ENCODE peak calls at places on chromosomes 3 and 15, in five cellular contexts. H, Y, K, A and E are unnamed samples.
A peak's percentile ranks its signal among the peaks of the same experiment; 100 is the strongest.

GRCh38 chr3:136250862-136251460 is 821 bp downstream of the PCCB start:
- DNase-seq in H (peak; percentile 35), K (peak; percentile 53), A (peak; percentile 85), Y (peak; percentile 84), E (peak; percentile 71)

GRCh38 chr15:101502572-101503295 is 13.2 kb upstream of the PCSK6 start:
- DNase-seq in K (no peak), Y (peak; percentile 13), A (peak; percentile 75), H (no peak), E (no peak)

GRCh38 chr15:89874926-89875564 is 18.7 kb downstream of the AP3S2 start:
- DNase-seq in A (peak; percentile 90), Y (peak; percentile 86), K (peak; percentile 68), H (peak; percentile 59), E (peak; percentile 78)

GRCh38 chr3:61901481-61901880 is 340.1 kb downstream of the PTPRG start:
- DNase-seq in Y (no peak), K (no peak), H (no peak), A (no peak), E (no peak)

GRCh38 chr15:49843725-49844124 is 222.9 kb downstream of the DTWD1 start:
- DNase-seq in K (peak; percentile 46), H (no peak), A (no peak), Y (no peak), E (no peak)

GRCh38 chr15:39770748-39771689 is 11.6 kb downstream of the FSIP1 start:
- DNase-seq in A (no peak), K (peak; percentile 80), H (peak; percentile 83), Y (no peak), E (peak; percentile 79)

GRCh38 chr3:23612296-23612891 is 193.4 kb upstream of the UBE2E1 start:
- DNase-seq in K (peak; percentile 43), H (peak; percentile 40), Y (no peak), A (peak; percentile 52), E (peak; percentile 59)

GRCh38 chr15:74277245-74277644 is 41.1 kb downstream of the CCDC33 start:
- DNase-seq in A (peak; percentile 19), Y (no peak), H (no peak), K (no peak), E (no peak)

GRCh38 chr15:73028030-73028429 is 24.2 kb upstream of the NEO1 start:
- DNase-seq in A (no peak), K (no peak), H (no peak), Y (no peak), E (no peak)

GRCh38 chr15:65651831-65652749 is 30.4 kb downstream of the SLC24A1 start:
- DNase-seq in Y (no peak), K (no peak), H (no peak), A (no peak), E (no peak)

GRCh38 chr15:88636654-88637053 is 2.2 kb upstream of the ISG20 start:
- DNase-seq in K (no peak), A (peak; percentile 13), H (peak; percentile 41), Y (no peak), E (no peak)

GRCh38 chr3:127745656-127746399 is 73.1 kb downstream of the ABTB1 start:
- DNase-seq in H (no peak), A (no peak), K (no peak), Y (no peak), E (no peak)

GRCh38 chr3:194275721-194276120 is 75.4 kb downstream of the CPN2 start:
- DNase-seq in A (no peak), Y (peak; percentile 11), K (no peak), H (no peak), E (no peak)

GRCh38 chr3:162978136-162978535 is 1481.5 kb downstream of the OTOL1 start:
- DNase-seq in K (no peak), Y (no peak), A (no peak), H (no peak), E (peak; percentile 26)

GRCh38 chr3:10285307-10285706 is 7.4 kb downstream of the GHRL start:
- DNase-seq in A (no peak), H (no peak), Y (no peak), K (no peak), E (no peak)

GRCh38 chr3:107421170-107421792 is 44.0 kb downstream of the CCDC54 start:
- DNase-seq in A (no peak), K (peak; percentile 77), Y (peak; percentile 30), H (peak; percentile 37), E (peak; percentile 78)

GRCh38 chr3:127458698-127459097 is 131.8 kb downstream of the TPRA1 start:
- DNase-seq in A (peak; percentile 39), Y (peak; percentile 46), H (no peak), K (no peak), E (no peak)

GRCh38 chr3:52777959-52778805 is 783 bp downstream of the ITIH1 start:
- DNase-seq in A (no peak), Y (no peak), H (no peak), K (no peak), E (no peak)

GRCh38 chr3:159803444-159803843 is 185.2 kb upstream of the IL12A start:
- DNase-seq in K (peak; percentile 67), A (no peak), H (peak; percentile 56), Y (no peak), E (no peak)

GRCh38 chr3:180253283-180253682 is 216.5 kb upstream of the PEX5L start:
- DNase-seq in H (no peak), Y (no peak), A (no peak), K (no peak), E (peak; percentile 62)

GRCh38 chr15:26070095-26070532 is 207.0 kb upstream of the ATP10A start:
- DNase-seq in H (no peak), K (no peak), A (no peak), Y (no peak), E (no peak)

DNA sequence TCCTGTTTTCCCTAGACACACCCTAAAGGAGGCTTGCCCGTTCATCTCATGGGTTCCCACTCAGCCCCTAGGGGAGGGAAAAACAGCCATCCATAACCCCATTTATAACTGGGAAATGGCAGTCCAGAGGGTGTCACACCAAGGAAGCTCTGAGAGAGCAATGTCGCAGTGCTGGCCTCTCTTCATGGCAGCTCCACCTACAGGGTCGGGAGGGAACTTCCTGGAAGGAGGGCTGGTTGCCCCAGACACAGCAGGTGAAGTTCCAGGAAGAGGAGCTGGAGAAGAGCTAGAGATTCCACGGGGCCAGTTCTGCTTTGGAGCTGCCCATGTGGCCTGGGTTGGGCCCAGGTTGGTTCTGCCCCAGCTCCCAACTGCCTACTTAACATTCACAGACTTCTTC is 22.3 kb upstream of the LINGO1 start:
- DNase-seq in H (no peak), A (no peak), K (no peak), Y (no peak), E (no peak)
- TF ChIP-seq CTCF in H (peak; percentile 58), A (no peak), K (peak; percentile 27), Y (no peak), E (peak; percentile 29)

DNA sequence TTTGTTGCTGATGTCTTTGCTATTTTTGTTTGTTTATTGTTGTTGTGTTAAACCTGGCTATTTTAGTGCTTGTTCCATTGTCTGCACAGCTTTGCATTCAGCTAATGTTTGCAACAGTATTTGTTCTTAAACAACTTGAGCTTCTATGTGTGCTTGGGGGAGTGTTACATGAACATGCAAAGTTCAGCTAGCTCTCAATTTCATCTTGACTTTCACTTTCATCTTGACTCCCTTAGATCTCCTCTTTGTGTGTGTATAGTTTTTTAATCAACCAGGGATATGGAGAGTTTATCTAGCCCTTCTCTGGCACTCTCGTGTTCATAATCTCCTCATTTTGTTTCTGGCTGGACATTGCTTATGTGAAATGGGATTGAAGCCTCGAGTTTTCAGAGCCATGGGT is 212.4 kb upstream of the ZBTB20 start:
- DNase-seq in Y (no peak), A (no peak), H (peak; percentile 12), K (peak; percentile 64), E (peak; percentile 42)
- H3K4me3 ChIP-seq in Y (no peak overlapping the region), A (no peak overlapping the region), H (no peak overlapping the region), K (no peak overlapping the region), E (peak overlapping the region; percentile 4)

GRCh38 chr15:64092075-64092820 is 1.4 kb downstream of the CIAO2A start:
- DNase-seq in H (no peak), Y (no peak), A (no peak), K (no peak), E (no peak)

GRCh38 chr15:64095431-64095794 is 369 bp upstream of the SNX1 start:
- DNase-seq in Y (no peak), K (no peak), A (no peak), H (no peak), E (no peak)

GRCh38 chr15:64090527-64090926 is 3.1 kb downstream of the CIAO2A start:
- DNase-seq in Y (no peak), H (no peak), K (no peak), A (no peak), E (no peak)

GRCh38 chr15:64093627-64094417 is at the start of gene CIAO2A:
- DNase-seq in A (peak; percentile 95), Y (peak; percentile 99), H (peak; percentile 99), K (peak; percentile 99), E (peak; percentile 98)

DNA sequence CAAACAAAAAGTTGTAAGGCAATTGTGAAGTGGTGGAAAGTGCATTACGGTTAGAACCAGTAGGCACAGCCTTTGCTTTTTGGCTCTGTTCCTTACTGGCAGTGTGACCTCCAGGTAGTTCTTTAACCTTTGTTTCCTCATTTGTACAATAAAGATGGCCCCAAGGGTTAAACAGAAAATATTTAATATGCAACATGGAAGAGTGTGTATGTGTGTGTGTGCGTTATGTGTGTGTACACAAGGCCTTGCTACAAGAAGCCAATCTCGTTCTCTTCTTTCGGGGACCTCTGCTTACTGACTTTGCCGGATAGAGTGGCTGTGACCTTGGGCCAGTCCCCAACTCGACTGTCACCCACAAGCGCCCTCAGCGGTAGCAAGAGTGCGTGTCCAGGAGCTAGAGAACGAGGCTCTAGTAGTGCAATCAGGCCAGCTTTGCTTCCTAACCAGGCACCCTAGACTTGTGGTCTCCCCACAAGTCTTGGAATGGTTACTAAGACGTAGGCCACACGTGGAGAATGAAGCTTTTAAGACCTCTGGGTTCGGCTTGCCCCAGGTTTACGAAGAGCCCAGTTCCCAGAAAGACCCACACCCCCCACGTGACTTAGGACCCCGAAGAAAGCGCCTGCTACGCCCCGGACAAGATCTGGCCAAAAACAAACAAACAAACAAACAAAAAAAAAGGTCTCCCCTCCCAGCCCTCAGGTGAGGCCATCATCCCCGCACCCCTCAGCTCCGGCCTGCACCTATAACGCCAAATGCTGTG is 593 bp downstream of the CIAO2A start:
- DNase-seq in H (peak; percentile 50), Y (peak; percentile 73), K (peak; percentile 77), A (peak; percentile 75), E (peak; percentile 55)
- TF ChIP-seq CTCF in H (peak; percentile 25), Y (no peak), K (peak; percentile 15), A (no peak), E (no peak)

DNA sequence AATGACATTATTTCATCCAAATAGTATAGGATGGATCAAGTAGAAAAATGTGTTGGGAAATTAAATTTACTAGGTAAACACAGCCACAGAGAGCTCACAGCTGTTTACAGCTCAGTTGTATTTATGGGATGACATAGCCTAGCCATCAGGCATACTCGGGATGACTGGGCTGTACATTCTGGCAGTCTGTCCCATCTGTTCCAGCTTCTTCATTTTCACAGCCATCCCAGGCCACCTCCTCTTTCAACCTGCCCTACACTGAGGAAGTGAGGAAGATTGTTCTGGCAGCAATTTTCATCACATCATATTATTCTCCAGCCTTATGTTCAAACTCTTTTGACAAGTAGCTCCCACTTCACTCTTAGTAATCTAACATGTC is 98.5 kb upstream of the PFN2 start:
- DNase-seq in Y (no peak), A (no peak), H (no peak), K (no peak), E (no peak)
- H3K4me3 ChIP-seq in Y (no peak overlapping the region), A (no peak overlapping the region), H (no peak overlapping the region), K (no peak overlapping the region), E (no peak overlapping the region)

GRCh38 chr3:66557166-66557565 is 56.3 kb upstream of the LRIG1 start:
- DNase-seq in A (no peak), K (no peak), Y (no peak), H (no peak), E (no peak)
- TF ChIP-seq CTCF in A (no peak), K (no peak), Y (no peak), H (no peak), E (no peak)

GRCh38 chr3:112637700-112638099 is 3.2 kb downstream of the CCDC80 start:
- DNase-seq in K (no peak), H (no peak), A (no peak), Y (no peak), E (peak; percentile 45)
- H3K4me3 ChIP-seq in K (peak overlapping the region; percentile 74), H (peak overlapping the region; percentile 49), A (peak overlapping the region; percentile 54), Y (no peak overlapping the region), E (peak overlapping the region; percentile 99)